ENCODE peak calls at places on chromosome 19, in seven cellular contexts. One of them, this sample, is unnamed.

GRCh38 chr19:18425515-18426415 is 6.6 kb downstream of the SSBP4 start:
- DNase-seq in SIG-M5: no peak
- DNase-seq in memory B cell: no peak
- DNase-seq in adrenal gland: peak
- DNase-seq in stimulated activated naive CD4-positive, alpha-beta T cell treated with Interleukin-2 at 50 U/mL for 16 hours: no peak
- DNase-seq in NCI-H1694: peak
- DNase-seq in Peyer's patch: peak
- DNase-seq in this sample: no peak

GRCh38 chr19:12667903-12668302 is 1.3 kb downstream of the WDR83 start:
- DNase-seq in Peyer's patch: no peak
- DNase-seq in stimulated activated naive CD4-positive, alpha-beta T cell treated with Interleukin-2 at 50 U/mL for 16 hours: no peak
- DNase-seq in adrenal gland: no peak
- DNase-seq in memory B cell: no peak
- DNase-seq in SIG-M5: no peak
- DNase-seq in NCI-H1694: no peak
- DNase-seq in this sample: no peak

GRCh38 chr19:55614711-55615552 is 9.4 kb downstream of the ZNF784 start:
- DNase-seq in Peyer's patch: no peak
- DNase-seq in NCI-H1694: no peak
- DNase-seq in stimulated activated naive CD4-positive, alpha-beta T cell treated with Interleukin-2 at 50 U/mL for 16 hours: no peak
- DNase-seq in adrenal gland: no peak
- DNase-seq in memory B cell: no peak
- DNase-seq in SIG-M5: no peak
- DNase-seq in this sample: no peak

GRCh38 chr19:50008532-50008931 is 16.6 kb downstream of the VRK3 start:
- DNase-seq in memory B cell: no peak
- DNase-seq in Peyer's patch: no peak
- DNase-seq in NCI-H1694: no peak
- DNase-seq in stimulated activated naive CD4-positive, alpha-beta T cell treated with Interleukin-2 at 50 U/mL for 16 hours: no peak
- DNase-seq in adrenal gland: no peak
- DNase-seq in SIG-M5: no peak
- DNase-seq in this sample: no peak

GRCh38 chr19:42178791-42179500 is 38.5 kb downstream of the DEDD2 start:
- DNase-seq in SIG-M5: no peak
- DNase-seq in NCI-H1694: peak
- DNase-seq in memory B cell: no peak
- DNase-seq in stimulated activated naive CD4-positive, alpha-beta T cell treated with Interleukin-2 at 50 U/mL for 16 hours: peak
- DNase-seq in adrenal gland: no peak
- DNase-seq in Peyer's patch: no peak
- DNase-seq in this sample: no peak

GRCh38 chr19:45780146-45780447 is 2.2 kb downstream of the DMPK start:
- DNase-seq in adrenal gland: no peak
- DNase-seq in memory B cell: no peak
- DNase-seq in Peyer's patch: no peak
- DNase-seq in NCI-H1694: no peak
- DNase-seq in SIG-M5: no peak
- DNase-seq in stimulated activated naive CD4-positive, alpha-beta T cell treated with Interleukin-2 at 50 U/mL for 16 hours: no peak
- DNase-seq in this sample: no peak

GRCh38 chr19:16969127-16969526 is 57.5 kb downstream of the CPAMD8 start:
- DNase-seq in adrenal gland: no peak
- DNase-seq in SIG-M5: no peak
- DNase-seq in NCI-H1694: no peak
- DNase-seq in stimulated activated naive CD4-positive, alpha-beta T cell treated with Interleukin-2 at 50 U/mL for 16 hours: no peak
- DNase-seq in Peyer's patch: peak
- DNase-seq in memory B cell: no peak
- DNase-seq in this sample: no peak

GRCh38 chr19:47378246-47378645 is 29.1 kb downstream of the DHX34 start:
- DNase-seq in Peyer's patch: no peak
- DNase-seq in memory B cell: no peak
- DNase-seq in stimulated activated naive CD4-positive, alpha-beta T cell treated with Interleukin-2 at 50 U/mL for 16 hours: no peak
- DNase-seq in SIG-M5: no peak
- DNase-seq in adrenal gland: no peak
- DNase-seq in NCI-H1694: no peak
- DNase-seq in this sample: no peak

GRCh38 chr19:53977991-53978731 is 13.3 kb upstream of the CACNG6 start:
- DNase-seq in adrenal gland: peak
- DNase-seq in Peyer's patch: peak
- DNase-seq in memory B cell: no peak
- DNase-seq in NCI-H1694: no peak
- DNase-seq in SIG-M5: no peak
- DNase-seq in stimulated activated naive CD4-positive, alpha-beta T cell treated with Interleukin-2 at 50 U/mL for 16 hours: no peak
- DNase-seq in this sample: no peak

GRCh38 chr19:42120276-42121010 is 11.8 kb downstream of the POU2F2 start:
- DNase-seq in NCI-H1694: no peak
- DNase-seq in Peyer's patch: no peak
- DNase-seq in stimulated activated naive CD4-positive, alpha-beta T cell treated with Interleukin-2 at 50 U/mL for 16 hours: no peak
- DNase-seq in adrenal gland: no peak
- DNase-seq in SIG-M5: no peak
- DNase-seq in memory B cell: no peak
- DNase-seq in this sample: no peak

GRCh38 chr19:35644987-35645679 is 3.0 kb upstream of the COX6B1 start:
- DNase-seq in memory B cell: peak
- DNase-seq in SIG-M5: no peak
- DNase-seq in NCI-H1694: no peak
- DNase-seq in adrenal gland: peak
- DNase-seq in Peyer's patch: peak
- DNase-seq in stimulated activated naive CD4-positive, alpha-beta T cell treated with Interleukin-2 at 50 U/mL for 16 hours: peak
- DNase-seq in this sample: peak

GRCh38 chr19:29259867-29260281 is 46.9 kb upstream of the UQCRFS1 start:
- DNase-seq in Peyer's patch: no peak
- DNase-seq in stimulated activated naive CD4-positive, alpha-beta T cell treated with Interleukin-2 at 50 U/mL for 16 hours: no peak
- DNase-seq in SIG-M5: no peak
- DNase-seq in memory B cell: no peak
- DNase-seq in adrenal gland: no peak
- DNase-seq in NCI-H1694: no peak
- DNase-seq in this sample: no peak

GRCh38 chr19:42206871-42207755 is 10.4 kb downstream of the DEDD2 start:
- DNase-seq in adrenal gland: no peak
- DNase-seq in memory B cell: no peak
- DNase-seq in SIG-M5: no peak
- DNase-seq in Peyer's patch: no peak
- DNase-seq in stimulated activated naive CD4-positive, alpha-beta T cell treated with Interleukin-2 at 50 U/mL for 16 hours: no peak
- DNase-seq in NCI-H1694: no peak
- DNase-seq in this sample: peak

GRCh38 chr19:33251526-33252090 is 26.0 kb upstream of the SLC7A10 start:
- DNase-seq in memory B cell: no peak
- DNase-seq in SIG-M5: no peak
- DNase-seq in Peyer's patch: no peak
- DNase-seq in NCI-H1694: no peak
- DNase-seq in stimulated activated naive CD4-positive, alpha-beta T cell treated with Interleukin-2 at 50 U/mL for 16 hours: no peak
- DNase-seq in adrenal gland: no peak
- DNase-seq in this sample: no peak

GRCh38 chr19:719636-720377 is 11.1 kb downstream of the PALM start:
- DNase-seq in SIG-M5: no peak
- DNase-seq in Peyer's patch: no peak
- DNase-seq in stimulated activated naive CD4-positive, alpha-beta T cell treated with Interleukin-2 at 50 U/mL for 16 hours: no peak
- DNase-seq in adrenal gland: peak
- DNase-seq in NCI-H1694: no peak
- DNase-seq in memory B cell: no peak
- DNase-seq in this sample: no peak

This sample was measured in naive thymus-derived CD8-positive, alpha-beta T cell.